ENCODE peak calls at places on chromosomes 16 and 17, in nine cellular contexts. G is globus pallidus, D is GM10248, V is caudate nucleus, X is HT1080, Z is erythroblast, Q is EL, L is T-helper 2 cell, W is kidney tubule cell. A is an unnamed sample.
A peak's percentile ranks its signal among the peaks of the same experiment; 100 is the strongest.

GRCh38 chr16:2194166-2194834 is 2.1 kb downstream of the CASKIN1 start:
- DNase-seq in G (no peak), D (no peak), V (peak; percentile 19), X (peak; percentile 62), Z (no peak), Q (peak; percentile 57), L (no peak), W (peak; percentile 70), A (no peak)

GRCh38 chr17:9211133-9211765 is 189.9 kb downstream of the NTN1 start:
- DNase-seq in G (no peak), D (no peak), V (no peak), X (no peak), Z (no peak), Q (no peak), L (no peak), W (no peak), A (no peak)

GRCh38 chr17:65514082-65514481 is 47.4 kb downstream of the AXIN2 start:
- DNase-seq in G (no peak), D (no peak), V (no peak), X (peak; percentile 44), Z (no peak), Q (peak; percentile 84), L (no peak), W (peak; percentile 38), A (no peak)

GRCh38 chr17:34721326-34721725 is 141.9 kb downstream of the TMEM132E start:
- DNase-seq in G (no peak), D (no peak), V (peak; percentile 12), X (peak; percentile 95), Z (no peak), Q (no peak), L (no peak), W (peak; percentile 94), A (no peak)

GRCh38 chr17:45123930-45124796 is 8.2 kb downstream of the PLCD3 start:
- DNase-seq in G (no peak), D (no peak), V (no peak), X (peak; percentile 99), Z (peak; percentile 70), Q (peak; percentile 91), L (no peak), W (peak; percentile 90), A (no peak)

GRCh38 chr17:75367312-75367711 is 38.2 kb downstream of the GRB2 start:
- DNase-seq in G (no peak), D (no peak), V (no peak), X (peak; percentile 18), Z (no peak), Q (peak; percentile 51), L (no peak), W (peak; percentile 51), A (no peak)

GRCh38 chr17:565506-565905 is 149.1 kb downstream of the VPS53 start:
- DNase-seq in G (no peak), D (no peak), V (no peak), X (no peak), Z (no peak), Q (no peak), L (no peak), W (no peak), A (no peak)

GRCh38 chr17:49457564-49458535 is 37.2 kb upstream of the NGFR start:
- DNase-seq in G (no peak), D (no peak), V (no peak), X (no peak), Z (no peak), Q (no peak), L (no peak), W (no peak), A (no peak)

GRCh38 chr17:58328195-58329034 is at the start of gene TSPOAP1:
- DNase-seq in G (no peak), D (peak; percentile 75), V (peak; percentile 55), X (no peak), Z (peak; percentile 70), Q (no peak), L (peak; percentile 78), W (no peak), A (peak; percentile 79)

GRCh38 chr17:9645858-9646555 is 690 bp downstream of the USP43 start:
- DNase-seq in G (no peak), D (peak; percentile 48), V (no peak), X (no peak), Z (peak; percentile 47), Q (peak; percentile 31), L (no peak), W (peak; percentile 74), A (no peak)

GRCh38 chr16:79850348-79850747 is 249.8 kb upstream of the MAF start:
- DNase-seq in G (no peak), D (no peak), V (no peak), X (no peak), Z (no peak), Q (no peak), L (no peak), W (no peak), A (no peak)

GRCh38 chr17:37543527-37544122 is 53.9 kb downstream of the DUSP14 start:
- DNase-seq in G (no peak), D (no peak), V (no peak), X (no peak), Z (no peak), Q (no peak), L (no peak), W (no peak), A (no peak)

GRCh38 chr17:47291242-47291873 is 32.4 kb upstream of the EFCAB13 start:
- DNase-seq in G (no peak), D (no peak), V (no peak), X (no peak), Z (peak; percentile 72), Q (no peak), L (no peak), W (no peak), A (no peak)

GRCh38 chr16:19883296-19883951 is 1.2 kb downstream of the GPRC5B start:
- DNase-seq in G (peak; percentile 94), D (no peak), V (peak; percentile 51), X (no peak), Z (no peak), Q (no peak), L (no peak), W (no peak), A (no peak)

GRCh38 chr16:67296422-67296821 is 17.1 kb downstream of the PLEKHG4 start:
- DNase-seq in G (no peak), D (no peak), V (no peak), X (peak; percentile 50), Z (no peak), Q (peak; percentile 68), L (no peak), W (peak; percentile 61), A (no peak)

GRCh38 chr17:74478369-74479100 is 12.1 kb downstream of the CD300A start:
- DNase-seq in G (peak; percentile 38), D (peak; percentile 45), V (no peak), X (no peak), Z (no peak), Q (no peak), L (peak; percentile 59), W (no peak), A (no peak)

GRCh38 chr17:5582177-5582885 is 2.0 kb downstream of the NLRP1 start:
- DNase-seq in G (no peak), D (no peak), V (no peak), X (no peak), Z (no peak), Q (no peak), L (no peak), W (no peak), A (no peak)

GRCh38 chr16:24409045-24409444 is 130.3 kb upstream of the RBBP6 start:
- DNase-seq in G (no peak), D (peak; percentile 21), V (no peak), X (peak; percentile 4), Z (no peak), Q (no peak), L (no peak), W (peak; percentile 2), A (no peak)

GRCh38 chr16:1965610-1966009 is 984 bp upstream of the RPS2 start:
- DNase-seq in G (no peak), D (no peak), V (no peak), X (no peak), Z (no peak), Q (no peak), L (no peak), W (peak; percentile 20), A (no peak)

GRCh38 chr16:26770547-26770946 is 296.2 kb upstream of the C16orf82 start:
- DNase-seq in G (no peak), D (no peak), V (no peak), X (no peak), Z (no peak), Q (no peak), L (no peak), W (no peak), A (no peak)

GRCh38 chr16:21083729-21084268 is 66.8 kb downstream of the DNAH3 start:
- DNase-seq in G (peak; percentile 25), D (peak; percentile 54), V (peak; percentile 9), X (peak; percentile 67), Z (peak; percentile 75), Q (peak; percentile 63), L (no peak), W (peak; percentile 53), A (peak; percentile 44)

GRCh38 chr16:929674-930073 is 41.1 kb downstream of the LMF1 start:
- DNase-seq in G (no peak), D (no peak), V (no peak), X (no peak), Z (no peak), Q (no peak), L (no peak), W (no peak), A (no peak)

GRCh38 chr16:58491-59439 is 5.1 kb downstream of the SNRNP25 start:
- DNase-seq in G (no peak), D (no peak), V (no peak), X (no peak), Z (no peak), Q (no peak), L (no peak), W (no peak), A (no peak)

GRCh38 chr17:60094754-60095153 is 16.0 kb upstream of the HEATR6 start:
- DNase-seq in G (no peak), D (no peak), V (no peak), X (no peak), Z (no peak), Q (no peak), L (no peak), W (no peak), A (no peak)

GRCh38 chr16:6947291-6947690 is 385.4 kb upstream of the RBFOX1 start:
- DNase-seq in G (no peak), D (no peak), V (no peak), X (no peak), Z (no peak), Q (no peak), L (no peak), W (no peak), A (no peak)

GRCh38 chr17:71845354-71845753 is 275.5 kb upstream of the SOX9 start:
- DNase-seq in G (no peak), D (no peak), V (no peak), X (no peak), Z (no peak), Q (no peak), L (no peak), W (no peak), A (no peak)